ENCODE peak calls at places on chromosomes 4 and X, in four cellular contexts. One of them, this sample, is unnamed.

GRCh38 chrX:48025561-48025960 is 18.8 kb downstream of the SPACA5 start:
- DNase-seq in HepG2: peak
- DNase-seq in H1: no peak
- DNase-seq in K562: peak
- DNase-seq in this sample: peak

GRCh38 chrX:46642145-46642544 is 68.6 kb downstream of the CHST7 start:
- DNase-seq in H1: no peak
- DNase-seq in HepG2: peak
- DNase-seq in K562: no peak
- DNase-seq in this sample: peak

GRCh38 chrX:50180073-50180940 is 20.5 kb downstream of the AKAP4 start:
- DNase-seq in H1: no peak
- DNase-seq in HepG2: peak
- DNase-seq in K562: peak
- DNase-seq in this sample: peak

GRCh38 chr4:102180080-102180479 is 165.2 kb downstream of the SLC39A8 start:
- DNase-seq in HepG2: no peak
- DNase-seq in K562: no peak
- DNase-seq in H1: no peak
- DNase-seq in this sample: no peak

GRCh38 chr4:15232725-15233597 is 194.9 kb upstream of the C1QTNF7 start:
- DNase-seq in HepG2: peak
- DNase-seq in H1: no peak
- DNase-seq in K562: no peak
- DNase-seq in this sample: no peak

GRCh38 chr4:147518846-147519767 is 38.2 kb downstream of the EDNRA start:
- DNase-seq in HepG2: peak
- DNase-seq in H1: no peak
- DNase-seq in K562: peak
- DNase-seq in this sample: peak

GRCh38 chr4:13783800-13784411 is 156.4 kb upstream of the BOD1L1 start:
- DNase-seq in HepG2: peak
- DNase-seq in H1: no peak
- DNase-seq in K562: no peak
- DNase-seq in this sample: no peak

GRCh38 chrX:45745479-45745878 is 544.8 kb upstream of the DIPK2B start:
- DNase-seq in HepG2: no peak
- DNase-seq in H1: no peak
- DNase-seq in K562: no peak
- DNase-seq in this sample: no peak

GRCh38 chrX:100798815-100799214 is 21.4 kb upstream of the CSTF2 start:
- DNase-seq in H1: no peak
- DNase-seq in K562: no peak
- DNase-seq in HepG2: no peak
- DNase-seq in this sample: no peak

GRCh38 chr4:187992971-187993370 is 2.6 kb upstream of the ZFP42 start:
- DNase-seq in HepG2: no peak
- DNase-seq in K562: no peak
- DNase-seq in H1: no peak
- DNase-seq in this sample: no peak

GRCh38 chrX:65920620-65921019 is 119.3 kb downstream of the VSIG4 start:
- DNase-seq in K562: no peak
- DNase-seq in H1: no peak
- DNase-seq in HepG2: no peak
- DNase-seq in this sample: no peak

GRCh38 chrX:12881914-12882313 is 15.0 kb downstream of the TLR7 start:
- DNase-seq in HepG2: no peak
- DNase-seq in H1: no peak
- DNase-seq in K562: no peak
- DNase-seq in this sample: no peak

GRCh38 chr4:56410247-56410646 is 23.0 kb upstream of the AASDH start:
- DNase-seq in H1: peak
- DNase-seq in K562: peak
- DNase-seq in HepG2: peak
- DNase-seq in this sample: peak

GRCh38 chr4:46372878-46373277 is 17.1 kb downstream of the GABRA2 start:
- DNase-seq in HepG2: no peak
- DNase-seq in K562: no peak
- DNase-seq in H1: no peak
- DNase-seq in this sample: no peak

GRCh38 chrX:136205882-136206281 is 45.3 kb downstream of the MAP7D3 start:
- DNase-seq in H1: no peak
- DNase-seq in HepG2: no peak
- DNase-seq in K562: no peak
- DNase-seq in this sample: no peak
- TF ChIP-seq POLR2A in H1: no peak
- TF ChIP-seq POLR2A in HepG2: no peak
- TF ChIP-seq POLR2A in K562: no peak
- TF ChIP-seq POLR2A in this sample: no peak

GRCh38 chrX:79080131-79080530 is 64.4 kb upstream of the GPR174 start:
- DNase-seq in H1: no peak
- DNase-seq in K562: no peak
- DNase-seq in HepG2: no peak
- DNase-seq in this sample: no peak
- TF ChIP-seq PHF8 in H1: no peak
- TF ChIP-seq PHF8 in K562: no peak
- TF ChIP-seq PHF8 in HepG2: no peak
- TF ChIP-seq PHF8 in this sample: no peak

GRCh38 chrX:20252392-20253231 is 14.1 kb downstream of the RPS6KA3 start:
- DNase-seq in H1: peak
- DNase-seq in K562: peak
- DNase-seq in HepG2: peak
- DNase-seq in this sample: peak
- TF ChIP-seq POLR2A in H1: no peak
- TF ChIP-seq POLR2A in K562: peak
- TF ChIP-seq POLR2A in HepG2: peak
- TF ChIP-seq POLR2A in this sample: no peak

DNA sequence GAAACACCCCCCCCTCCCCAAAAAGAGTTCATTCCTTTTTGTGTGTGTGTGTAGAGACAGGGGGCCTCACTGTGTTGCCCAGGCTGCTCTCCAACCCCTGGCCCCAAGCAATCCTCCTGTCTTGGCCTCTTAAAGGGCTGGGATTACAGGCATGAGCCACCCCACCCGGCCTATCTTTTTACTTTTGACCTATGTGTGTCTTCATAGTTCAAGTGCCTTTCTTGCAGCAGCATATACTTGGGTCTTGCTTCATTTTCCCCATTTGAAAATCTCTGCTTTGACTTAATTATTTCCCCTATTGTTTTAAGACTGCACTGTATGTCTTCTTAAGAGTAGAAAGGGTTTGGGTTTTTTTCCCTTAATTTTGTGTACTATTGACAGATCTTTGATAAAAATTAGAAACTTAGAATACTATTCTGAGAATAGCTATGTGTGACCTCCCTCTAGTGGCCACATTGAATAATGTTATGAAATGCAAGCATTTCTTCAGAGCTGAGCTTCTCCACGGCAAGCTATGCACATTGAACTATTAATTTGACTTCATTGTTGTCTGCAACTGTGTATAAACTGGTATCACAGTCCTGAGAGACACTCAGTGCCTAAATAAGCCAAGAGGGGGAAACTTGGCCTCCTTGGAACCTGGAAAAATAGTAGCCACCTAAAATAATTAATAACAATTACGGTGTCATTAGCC is 8.7 kb upstream of the SLC25A4 start:
- DNase-seq in HepG2: peak
- DNase-seq in K562: peak
- DNase-seq in H1: no peak
- DNase-seq in this sample: peak
- TF ChIP-seq PHF8 in HepG2: no peak
- TF ChIP-seq PHF8 in K562: no peak
- TF ChIP-seq PHF8 in H1: no peak
- TF ChIP-seq PHF8 in this sample: no peak